ENCODE peak calls at places on chromosomes 7 and 10, in seven cellular contexts. R is activated T-helper 2 cell treated with anti-CD3 and anti-CD28 coated beads, Interferon-gamma antibody, Interleukin-2, Interleukin-4, amounts not matched to agents 10 μg/mL and 5 μg/mL and 100 μg/mL, durations not matched to agents 14 hours and 24 hours and 36 hours; L is aorta; Z is stimulated activated CD4-positive, alpha-beta T cell treated with anti-CD3 and anti-CD28 coated beads, Interleukin-2, amount 100 ng/mL, for 48 hours; T is activated effector memory CD4-positive, alpha-beta T cell treated with Interleukin-2 at 50 U/mL for 16 hours; O is left ventricle myocardium inferior; A is dorsolateral prefrontal cortex. Y is an unnamed sample.

GRCh38 chr7:4100148-4100547 is 581.9 kb upstream of the FOXK1 start:
- DNase-seq in R (no peak), L (no peak), Z (no peak), T (no peak), O (no peak), A (no peak), Y (no peak)

GRCh38 chr7:157193274-157193673 is 54.5 kb downstream of the UBE3C start:
- DNase-seq in R (no peak), L (no peak), Z (no peak), T (no peak), O (no peak), A (no peak), Y (no peak)

GRCh38 chr10:78028438-78029293 is 649 bp downstream of the POLR3A start:
- DNase-seq in R (no peak), L (peak), Z (no peak), T (peak), O (no peak), A (no peak), Y (no peak)

GRCh38 chr7:138716889-138717288 is 15.7 kb upstream of the SVOPL start:
- DNase-seq in R (no peak), L (no peak), Z (no peak), T (no peak), O (no peak), A (no peak), Y (no peak)

GRCh38 chr10:114967071-114967470 is 29.1 kb downstream of the TRUB1 start:
- DNase-seq in R (no peak), L (no peak), Z (no peak), T (no peak), O (no peak), A (no peak), Y (no peak)

GRCh38 chr10:66838656-66839055 is 87.2 kb upstream of the LRRTM3 start:
- DNase-seq in R (no peak), L (no peak), Z (no peak), T (no peak), O (no peak), A (no peak), Y (no peak)

GRCh38 chr10:130021373-130021950 is 57.4 kb upstream of the EBF3 start:
- DNase-seq in R (no peak), L (no peak), Z (no peak), T (no peak), O (no peak), A (no peak), Y (peak)

GRCh38 chr10:93313798-93314197 is 168.3 kb downstream of the MYOF start:
- DNase-seq in R (no peak), L (no peak), Z (no peak), T (no peak), O (no peak), A (no peak), Y (no peak)

GRCh38 chr10:119997429-119997828 is 104.9 kb downstream of the SEC23IP start:
- DNase-seq in R (no peak), L (no peak), Z (no peak), T (no peak), O (no peak), A (no peak), Y (no peak)

GRCh38 chr10:75281980-75282379 is 46.2 kb upstream of the COMTD1 start:
- DNase-seq in R (no peak), L (no peak), Z (no peak), T (no peak), O (no peak), A (no peak), Y (no peak)

GRCh38 chr10:22612316-22612715 is 102.1 kb downstream of the PIP4K2A start:
- DNase-seq in R (no peak), L (no peak), Z (no peak), T (no peak), O (no peak), A (no peak), Y (no peak)

GRCh38 chr7:41573881-41574280 is 129.0 kb downstream of the INHBA start:
- DNase-seq in R (no peak), L (no peak), Z (no peak), T (no peak), O (no peak), A (no peak), Y (no peak)

GRCh38 chr7:108434030-108434429 is 22.2 kb downstream of the NRCAM start:
- DNase-seq in R (no peak), L (no peak), Z (no peak), T (no peak), O (no peak), A (no peak), Y (no peak)

GRCh38 chr10:103682631-103683030 is 172.7 kb downstream of the SH3PXD2A start:
- DNase-seq in R (no peak), L (no peak), Z (no peak), T (no peak), O (no peak), A (no peak), Y (no peak)

GRCh38 chr10:88114368-88114767 is 250.9 kb downstream of the PTEN start:
- DNase-seq in R (no peak), L (no peak), Z (no peak), T (no peak), O (peak), A (no peak), Y (no peak)

GRCh38 chr10:96507044-96507443 is 6.7 kb downstream of the TLL2 start:
- DNase-seq in R (no peak), L (no peak), Z (no peak), T (no peak), O (no peak), A (no peak), Y (no peak)

GRCh38 chr10:64458341-64458740 is 937.1 kb downstream of the REEP3 start:
- DNase-seq in R (no peak), L (no peak), Z (no peak), T (no peak), O (no peak), A (no peak), Y (no peak)

GRCh38 chr7:9240016-9240415 is 806.6 kb downstream of the NXPH1 start:
- DNase-seq in R (no peak), L (no peak), Z (no peak), T (no peak), O (no peak), A (no peak), Y (no peak)

GRCh38 chr7:441713-442421 is 77.8 kb downstream of the PDGFA start:
- DNase-seq in R (no peak), L (no peak), Z (no peak), T (no peak), O (no peak), A (no peak), Y (no peak)

GRCh38 chr10:93288679-93289634 is 193.2 kb downstream of the MYOF start:
- DNase-seq in R (peak), L (peak), Z (peak), T (peak), O (peak), A (no peak), Y (peak)

GRCh38 chr10:4136121-4136520 is 351.1 kb upstream of the KLF6 start:
- DNase-seq in R (no peak), L (no peak), Z (no peak), T (no peak), O (no peak), A (no peak), Y (no peak)

GRCh38 chr10:21292763-21293517 is 232.5 kb downstream of the SKIDA1 start:
- DNase-seq in R (no peak), L (peak), Z (no peak), T (no peak), O (peak), A (peak), Y (peak)

GRCh38 chr10:133277993-133278576 is 1.4 kb upstream of the ADAM8 start:
- DNase-seq in R (no peak), L (no peak), Z (no peak), T (no peak), O (no peak), A (no peak), Y (no peak)

GRCh38 chr10:31153692-31154091 is 122.0 kb upstream of the ZNF438 start:
- DNase-seq in R (no peak), L (no peak), Z (no peak), T (no peak), O (no peak), A (no peak), Y (no peak)

GRCh38 chr10:12221323-12222298 is 25.6 kb downstream of the CDC123 start:
- DNase-seq in R (no peak), L (no peak), Z (no peak), T (no peak), O (no peak), A (peak), Y (no peak)

GRCh38 chr10:11687357-11687771 is 54.8 kb upstream of the ECHDC3 start:
- DNase-seq in R (no peak), L (no peak), Z (no peak), T (no peak), O (no peak), A (no peak), Y (no peak)

GRCh38 chr7:76069238-76069638 is 21.3 kb downstream of the MDH2 start:
- DNase-seq in R (no peak), L (no peak), Z (no peak), T (no peak), O (peak), A (peak), Y (peak)

GRCh38 chr7:1947586-1948217 is 277.6 kb downstream of the ELFN1 start:
- DNase-seq in R (no peak), L (peak), Z (no peak), T (no peak), O (peak), A (peak), Y (no peak)

GRCh38 chr7:2034291-2035201 is 198.2 kb downstream of the MAD1L1 start:
- DNase-seq in R (no peak), L (peak), Z (no peak), T (no peak), O (peak), A (no peak), Y (no peak)

GRCh38 chr10:28734940-28735759 is 57.8 kb downstream of the BAMBI start:
- DNase-seq in R (no peak), L (no peak), Z (no peak), T (no peak), O (no peak), A (no peak), Y (peak)

GRCh38 chr10:28915989-28916588 is 238.8 kb downstream of the BAMBI start:
- DNase-seq in R (no peak), L (no peak), Z (no peak), T (no peak), O (no peak), A (no peak), Y (no peak)

GRCh38 chr7:44103941-44104879 is at the start of gene AEBP1:
- DNase-seq in R (no peak), L (peak), Z (no peak), T (no peak), O (no peak), A (no peak), Y (no peak)

GRCh38 chr7:7099584-7100014 is 82.7 kb upstream of the C1GALT1 start:
- DNase-seq in R (no peak), L (peak), Z (no peak), T (no peak), O (peak), A (peak), Y (peak)

GRCh38 chr7:131123991-131124629 is 203.6 kb upstream of the MKLN1 start:
- DNase-seq in R (no peak), L (no peak), Z (no peak), T (no peak), O (no peak), A (no peak), Y (no peak)

GRCh38 chr10:112393827-112394226 is 19.9 kb downstream of the ACSL5 start:
- DNase-seq in R (no peak), L (no peak), Z (no peak), T (no peak), O (no peak), A (no peak), Y (no peak)

GRCh38 chr7:9097565-9098060 is 664.2 kb downstream of the NXPH1 start:
- DNase-seq in R (no peak), L (no peak), Z (no peak), T (no peak), O (no peak), A (no peak), Y (no peak)

GRCh38 chr10:49235392-49235791 is 47.2 kb upstream of the TMEM273 start:
- DNase-seq in R (no peak), L (no peak), Z (no peak), T (no peak), O (no peak), A (no peak), Y (no peak)

Y was measured in AG09309.